ENCODE peak calls at places on chromosomes 4 and X, in five cellular contexts. W, M, B, P and E are unnamed samples.

GRCh38 chr4:37503231-37503630 is 182.9 kb downstream of the RELL1 start:
- DNase-seq in P (no peak), M (no peak), B (no peak), W (no peak), E (no peak)

GRCh38 chr4:186534056-186534455 is 21.3 kb downstream of the MTNR1A start:
- DNase-seq in P (no peak), M (no peak), W (no peak), B (peak), E (no peak)

GRCh38 chr4:55318541-55319129 is 27.4 kb upstream of the SRD5A3 start:
- DNase-seq in B (no peak), P (no peak), M (no peak), W (no peak), E (no peak)

GRCh38 chrX:149841929-149842328 is 39.1 kb upstream of the MAGEA8 start:
- DNase-seq in B (no peak), M (no peak), P (no peak), W (no peak), E (no peak)

GRCh38 chr4:31083451-31083850 is 363.3 kb downstream of the PCDH7 start:
- DNase-seq in W (no peak), B (no peak), M (no peak), P (no peak), E (no peak)

GRCh38 chr4:114019972-114020358 is 40.5 kb upstream of the ARSJ start:
- DNase-seq in P (no peak), M (no peak), B (no peak), W (no peak), E (no peak)

GRCh38 chrX:135977611-135978010 is 3.8 kb upstream of the MMGT1 start:
- DNase-seq in P (no peak), M (no peak), B (no peak), W (no peak), E (no peak)

GRCh38 chr4:119039160-119039559 is 96.5 kb upstream of the MYOZ2 start:
- DNase-seq in M (no peak), W (no peak), B (no peak), P (no peak), E (no peak)

GRCh38 chrX:136639506-136640176 is 8.3 kb upstream of the CD40LG start:
- DNase-seq in W (peak), P (no peak), B (peak), M (no peak), E (no peak)

GRCh38 chr4:38804654-38805295 is at the start of gene TLR1:
- DNase-seq in P (no peak), W (peak), M (no peak), B (peak), E (no peak)

GRCh38 chrX:78024349-78025108 is 55.1 kb upstream of the PGAM4 start:
- DNase-seq in B (peak), P (no peak), M (no peak), W (peak), E (no peak)

GRCh38 chr4:38562751-38563198 is 101.2 kb upstream of the KLF3 start:
- DNase-seq in B (peak), W (no peak), P (no peak), M (no peak), E (no peak)

GRCh38 chr4:735583-735982 is 30.0 kb downstream of the PCGF3 start:
- DNase-seq in W (no peak), P (no peak), M (no peak), B (no peak), E (no peak)

GRCh38 chr4:52873191-52873590 is 11.1 kb downstream of the RASL11B start:
- DNase-seq in P (no peak), W (no peak), B (no peak), M (no peak), E (no peak)

GRCh38 chr4:90318208-90318607 is 191.0 kb downstream of the CCSER1 start:
- DNase-seq in P (no peak), W (peak), M (no peak), B (peak), E (no peak)

GRCh38 chr4:24229976-24230375 is 340.1 kb upstream of the PPARGC1A start:
- DNase-seq in W (no peak), P (no peak), M (no peak), B (no peak), E (no peak)

GRCh38 chrX:153499876-153500275 is 5.1 kb downstream of the BGN start:
- DNase-seq in P (no peak), M (peak), W (no peak), B (no peak), E (no peak)

GRCh38 chrX:48927125-48927524 is 8.3 kb upstream of the PIM2 start:
- DNase-seq in B (no peak), M (no peak), P (no peak), W (no peak), E (no peak)

GRCh38 chrX:122583526-122583925 is 600.6 kb upstream of the GRIA3 start:
- DNase-seq in B (no peak), M (no peak), P (no peak), W (no peak), E (no peak)

GRCh38 chr4:41076481-41076880 is 137.9 kb downstream of the APBB2 start:
- DNase-seq in M (no peak), W (no peak), B (no peak), P (no peak), E (no peak)

GRCh38 chrX:136202889-136203288 is 48.3 kb downstream of the MAP7D3 start:
- DNase-seq in B (no peak), M (no peak), P (no peak), W (no peak), E (no peak)

GRCh38 chr4:119050501-119051090 is 85.0 kb upstream of the MYOZ2 start:
- DNase-seq in B (no peak), P (no peak), M (no peak), W (no peak), E (no peak)

GRCh38 chr4:165514739-165515138 is 135.9 kb downstream of the CPE start:
- DNase-seq in P (no peak), B (no peak), W (no peak), M (no peak), E (no peak)

GRCh38 chr4:84531689-84532088 is 32.6 kb upstream of the NKX6-1 start:
- DNase-seq in M (no peak), B (peak), P (no peak), W (no peak), E (no peak)

GRCh38 chrX:154058207-154058997 is 38.7 kb upstream of the IRAK1 start:
- DNase-seq in B (no peak), W (no peak), P (no peak), M (no peak), E (no peak)

GRCh38 chrX:71909956-71910355 is 689 bp upstream of the NHSL2 start:
- DNase-seq in W (peak), B (peak), P (no peak), M (no peak), E (no peak)

GRCh38 chrX:21929209-21929608 is 11.3 kb upstream of the SMS start:
- DNase-seq in W (peak), P (no peak), B (no peak), M (no peak), E (no peak)

GRCh38 chr4:137705171-137705783 is 173.0 kb upstream of the PCDH18 start:
- DNase-seq in W (peak), M (no peak), B (peak), P (no peak), E (no peak)

GRCh38 chrX:47283015-47283771 is 50.4 kb downstream of the USP11 start:
- DNase-seq in B (peak), P (peak), W (peak), M (peak), E (no peak)

GRCh38 chr4:3614731-3614980 is 82.4 kb upstream of the LRPAP1 start:
- DNase-seq in P (no peak), B (no peak), W (no peak), M (no peak), E (no peak)

GRCh38 chr4:74104145-74104544 is 5.2 kb upstream of the CXCL2 start:
- DNase-seq in B (no peak), W (no peak), P (no peak), M (no peak), E (no peak)

GRCh38 chrX:37776283-37776986 is 3.4 kb upstream of the CYBB start:
- DNase-seq in P (no peak), B (no peak), W (no peak), M (no peak), E (no peak)

GRCh38 chr4:143294310-143294709 is 42.4 kb upstream of the GAB1 start:
- DNase-seq in M (no peak), P (no peak), W (no peak), B (no peak), E (no peak)

GRCh38 chrX:155767101-155767878 is 113.9 kb upstream of the VAMP7 start:
- DNase-seq in M (peak), B (peak), W (peak), P (peak), E (peak)

GRCh38 chr4:73729534-73730165 is 10.7 kb upstream of the CXCL8 start:
- DNase-seq in P (no peak), M (peak), B (peak), W (peak), E (no peak)

GRCh38 chr4:108018884-108019187 is 29.1 kb downstream of the HADH start:
- DNase-seq in P (no peak), W (no peak), M (no peak), B (no peak), E (no peak)

GRCh38 chrX:116238866-116239265 is 68.3 kb downstream of the AGTR2 start:
- DNase-seq in W (peak), P (no peak), B (no peak), M (no peak), E (no peak)

GRCh38 chr4:134024251-134024650 is 177.3 kb downstream of the PABPC4L start:
- DNase-seq in W (peak), P (no peak), B (peak), M (no peak), E (no peak)

GRCh38 chrX:97563531-97564133 is 679.9 kb downstream of the RPA4 start:
- DNase-seq in P (peak), M (peak), W (peak), B (peak), E (peak)

GRCh38 chr4:187995322-187996207 is at the start of gene ZFP42:
- DNase-seq in B (peak), W (no peak), P (no peak), M (no peak), E (no peak)